ENCODE peak calls at places on chromosomes 13 and 19, in four cellular contexts. U, B, M and X are unnamed samples.
A peak's percentile ranks its signal among the peaks of the same experiment; 100 is the strongest.

GRCh38 chr19:45900661-45901431 is 1.6 kb downstream of the MYPOP start:
- DNase-seq in M (no peak), U (no peak), B (no peak), X (no peak)

GRCh38 chr13:44331912-44332840 is 41.4 kb upstream of the SERP2 start:
- DNase-seq in M (peak; percentile 12), U (no peak), B (no peak), X (peak; percentile 44)

GRCh38 chr13:19967619-19968018 is 9.1 kb downstream of the ZMYM2 start:
- DNase-seq in U (no peak), B (no peak), M (no peak), X (no peak)

GRCh38 chr13:41178040-41178439 is 16.3 kb downstream of the KBTBD7 start:
- DNase-seq in U (no peak), M (no peak), B (no peak), X (peak; percentile 7)

GRCh38 chr13:90447735-90448103 is 899.8 kb upstream of the MIR17HG start:
- DNase-seq in U (no peak), M (no peak), B (no peak), X (no peak)

GRCh38 chr19:3270908-3271307 is 46.4 kb downstream of the CELF5 start:
- DNase-seq in B (peak; percentile 43), U (peak; percentile 66), M (peak; percentile 75), X (peak; percentile 36)

GRCh38 chr13:51950722-51951121 is 60.5 kb downstream of the ATP7B start:
- DNase-seq in U (no peak), B (no peak), M (no peak), X (no peak)

GRCh38 chr19:57351867-57352266 is 796 bp downstream of the ZNF304 start:
- DNase-seq in M (peak; percentile 17), B (no peak), U (no peak), X (no peak)

GRCh38 chr13:91123456-91124127 is 223.9 kb upstream of the MIR17HG start:
- DNase-seq in M (no peak), U (no peak), B (no peak), X (no peak)

GRCh38 chr13:33512880-33513554 is 227.5 kb upstream of the STARD13 start:
- DNase-seq in M (no peak), U (no peak), B (no peak), X (no peak)

GRCh38 chr19:55210120-55210493 is 806 bp upstream of the PTPRH start:
- DNase-seq in U (no peak), B (peak; percentile 91), M (no peak), X (no peak)

GRCh38 chr19:44345969-44346368 is 10.5 kb downstream of the ZNF112 start:
- DNase-seq in B (no peak), M (no peak), U (no peak), X (no peak)

GRCh38 chr13:47279956-47280355 is 383.1 kb upstream of the HTR2A start:
- DNase-seq in M (no peak), U (no peak), B (no peak), X (no peak)

GRCh38 chr13:38630780-38631179 is 56.1 kb upstream of the FREM2 start:
- DNase-seq in M (no peak), U (no peak), B (no peak), X (no peak)

GRCh38 chr19:3656073-3656746 is 29.6 kb upstream of the CACTIN start:
- DNase-seq in B (no peak), U (no peak), M (no peak), X (no peak)

GRCh38 chr13:99522288-99522687 is 21.0 kb downstream of the TM9SF2 start:
- DNase-seq in U (no peak), B (no peak), M (no peak), X (no peak)

GRCh38 chr13:73520566-73521290 is 461.9 kb downstream of the KLF5 start:
- DNase-seq in M (no peak), U (no peak), B (no peak), X (no peak)

GRCh38 chr19:29687244-29687896 is 22.1 kb downstream of the PLEKHF1 start:
- DNase-seq in U (no peak), B (no peak), M (peak; percentile 45), X (no peak)

GRCh38 chr13:40215311-40215710 is 451.1 kb downstream of the FOXO1 start:
- DNase-seq in U (no peak), B (no peak), M (no peak), X (no peak)

GRCh38 chr13:66618702-66619101 is 611.4 kb downstream of the PCDH9 start:
- DNase-seq in M (peak; percentile 3), U (no peak), B (peak; percentile 5), X (peak; percentile 87)

GRCh38 chr13:38636756-38637155 is 50.1 kb upstream of the FREM2 start:
- DNase-seq in U (no peak), M (no peak), B (no peak), X (no peak)

GRCh38 chr13:80499536-80500280 is 158.8 kb upstream of the SPRY2 start:
- DNase-seq in U (no peak), M (no peak), B (no peak), X (no peak)

GRCh38 chr19:28726533-28726932 is 486.4 kb downstream of the UQCRFS1 start:
- DNase-seq in B (no peak), U (no peak), M (no peak), X (no peak)

GRCh38 chr13:59750860-59751259 is 412.9 kb downstream of the DIAPH3 start:
- DNase-seq in U (peak; percentile 49), M (no peak), B (no peak), X (peak; percentile 29)

DNA sequence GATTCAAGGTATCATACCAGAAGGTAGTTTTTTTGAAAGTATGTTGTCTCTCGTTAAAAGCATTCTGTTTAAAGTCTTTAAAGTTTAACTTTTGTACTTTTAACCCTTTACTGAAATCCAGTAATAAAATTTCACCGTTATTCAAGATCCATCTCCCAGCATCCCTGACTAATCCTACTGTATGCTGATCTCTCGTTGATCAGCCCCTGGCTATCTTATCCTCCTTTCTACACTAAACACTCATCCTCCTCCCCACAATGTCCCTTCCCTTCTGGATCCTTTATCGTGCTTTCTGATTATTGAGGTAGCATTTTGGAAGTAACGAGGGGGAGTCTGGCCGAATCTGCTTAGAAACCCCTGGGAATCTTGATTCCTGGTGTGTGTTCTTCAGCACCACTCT is 1.3 kb downstream of the TPP2 start:
- DNase-seq in U (no peak), M (peak; percentile 15), B (no peak), X (no peak)
- TF ChIP-seq ELF4 in U (no peak), M (no peak), B (no peak), X (no peak)

GRCh38 chr19:5321851-5322681 is 18.5 kb downstream of the PTPRS start:
- DNase-seq in U (peak; percentile 50), B (no peak), M (peak; percentile 67), X (no peak)
- TF ChIP-seq SP1 in U (no peak), B (no peak), M (no peak), X (no peak)

GRCh38 chr19:11887618-11888531 is at the start of gene ZNF69:
- DNase-seq in M (peak; percentile 88), B (peak; percentile 92), U (peak; percentile 98), X (no peak)
- TF ChIP-seq ELF4 in M (no peak), B (peak; percentile 89), U (no peak), X (no peak)

GRCh38 chr19:18000480-18000980 is 7.4 kb upstream of the ARRDC2 start:
- DNase-seq in M (no peak), B (no peak), U (no peak), X (no peak)
- TF ChIP-seq SP1 in M (no peak), B (no peak), U (no peak), X (no peak)

GRCh38 chr19:18063463-18063862 is 23.3 kb downstream of the IL12RB1 start:
- DNase-seq in B (peak; percentile 50), M (peak; percentile 35), U (no peak), X (peak; percentile 58)
- TF ChIP-seq ELF4 in B (no peak), M (no peak), U (no peak), X (no peak)

GRCh38 chr19:1249298-1249989 is 1.1 kb downstream of the MIDN start:
- DNase-seq in U (peak; percentile 92), B (peak; percentile 89), M (peak; percentile 92), X (peak; percentile 88)

GRCh38 chr19:1247747-1248453 is 483 bp upstream of the MIDN start:
- DNase-seq in B (peak; percentile 46), U (peak; percentile 71), M (peak; percentile 74), X (no peak)

GRCh38 chr19:1250374-1251232 is 2.2 kb downstream of the MIDN start:
- DNase-seq in U (peak; percentile 79), B (peak; percentile 68), M (peak; percentile 72), X (peak; percentile 37)

GRCh38 chr19:1249990-1250298 is 1.6 kb downstream of the MIDN start:
- DNase-seq in M (no peak), U (no peak), B (no peak), X (no peak)

GRCh38 chr19:1248454-1249297 is at the start of gene MIDN:
- DNase-seq in B (peak; percentile 75), U (peak; percentile 88), M (peak; percentile 88), X (peak; percentile 65)
- TF ChIP-seq SP1 in B (no peak), U (no peak), M (peak; percentile 13), X (no peak)

GRCh38 chr19:18768997-18769891 is 21.9 kb downstream of the COMP start:
- DNase-seq in B (no peak), U (no peak), M (no peak), X (no peak)
- TF ChIP-seq ELF4 in B (no peak), U (no peak), M (no peak), X (no peak)

DNA sequence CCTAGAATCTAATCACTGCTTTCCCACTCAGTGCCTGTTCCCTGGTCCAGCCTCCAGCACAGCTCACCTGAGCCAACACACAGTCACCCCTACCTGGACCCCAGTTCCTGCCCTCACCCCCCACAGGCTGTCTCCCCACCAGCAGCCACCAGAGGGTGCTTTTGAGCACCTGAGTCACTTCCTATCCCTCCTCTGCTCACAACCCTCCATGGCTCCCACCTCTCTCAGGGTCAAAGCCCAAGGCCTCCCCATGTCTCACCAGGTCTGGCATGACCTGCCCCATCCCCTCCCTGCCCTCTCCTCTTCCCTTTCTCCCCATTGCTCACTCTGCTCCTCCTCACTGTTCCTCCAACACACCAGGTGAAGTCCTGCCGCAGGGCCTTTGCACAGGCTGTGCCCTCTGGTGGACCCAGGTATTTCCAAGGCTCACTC is 7.1 kb upstream of the DPP9 start:
- DNase-seq in U (peak; percentile 81), B (no peak), M (peak; percentile 70), X (peak; percentile 47)
- TF ChIP-seq SP1 in U (no peak), B (no peak), M (no peak), X (no peak)